ENCODE peak calls at places on chromosomes 3 and 15, in seven cellular contexts. W is RWPE1, U is cardiac fibroblast, C is A549, L is anterior cingulate cortex, Q is GM04504, F is tibial artery. Z is an unnamed sample.

GRCh38 chr15:77179541-77179998 is 108.7 kb upstream of the TSPAN3 start:
- DNase-seq in W (no peak), F (no peak), U (no peak), L (no peak), Q (no peak), C (no peak), Z (no peak)

GRCh38 chr3:171088984-171089754 is 62.6 kb upstream of the SLC2A2 start:
- DNase-seq in Q (peak; percentile 70), L (no peak), U (peak; percentile 83), W (peak; percentile 48), C (peak; percentile 3), F (no peak), Z (peak; percentile 86)

GRCh38 chr15:41969851-41970431 is 2.4 kb downstream of the EHD4 start:
- DNase-seq in W (no peak), U (no peak), F (no peak), L (no peak), Q (no peak), C (no peak), Z (peak; percentile 23)

GRCh38 chr3:192514081-192514753 is 213.1 kb downstream of the FGF12 start:
- DNase-seq in F (no peak), L (no peak), Q (no peak), C (peak; percentile 12), W (peak; percentile 26), U (peak; percentile 15), Z (peak; percentile 23)

GRCh38 chr15:67080900-67081431 is 15.6 kb downstream of the SMAD3 start:
- DNase-seq in U (peak; percentile 82), L (peak; percentile 42), F (peak; percentile 62), C (peak; percentile 71), Q (peak; percentile 87), W (no peak), Z (no peak)

GRCh38 chr3:194184265-194184751 is 48.4 kb downstream of the HES1 start:
- DNase-seq in W (no peak), Q (no peak), C (no peak), L (no peak), F (no peak), U (no peak), Z (no peak)

GRCh38 chr3:10408680-10409079 is 87.8 kb upstream of the SEC13 start:
- DNase-seq in U (peak; percentile 22), F (no peak), L (no peak), C (no peak), Q (no peak), W (no peak), Z (peak; percentile 10)

GRCh38 chr3:149186219-149186618 is 35.4 kb downstream of the CP start:
- DNase-seq in U (no peak), F (no peak), C (no peak), Q (no peak), W (no peak), L (no peak), Z (no peak)

GRCh38 chr3:150410311-150411105 is 2.4 kb downstream of the TSC22D2 start:
- DNase-seq in U (peak; percentile 48), W (no peak), C (peak; percentile 41), Q (no peak), L (peak; percentile 16), F (peak; percentile 44), Z (no peak)

GRCh38 chr15:52559583-52559982 is 9.2 kb downstream of the ARPP19 start:
- DNase-seq in L (peak; percentile 15), Q (no peak), W (no peak), C (no peak), U (peak; percentile 48), F (no peak), Z (peak; percentile 34)

GRCh38 chr3:114902691-114903101 is 244.4 kb downstream of the ZBTB20 start:
- DNase-seq in W (no peak), Q (no peak), C (peak; percentile 73), U (no peak), L (no peak), F (no peak), Z (no peak)

GRCh38 chr15:39578851-39579486 is 1.9 kb upstream of the THBS1 start:
- DNase-seq in Q (no peak), F (no peak), C (no peak), W (no peak), L (no peak), U (no peak), Z (no peak)

GRCh38 chr3:142366434-142366833 is 81.4 kb downstream of the XRN1 start:
- DNase-seq in Q (no peak), L (no peak), C (peak; percentile 45), U (peak; percentile 18), W (no peak), F (no peak), Z (no peak)

GRCh38 chr3:34882764-34883163 is 756.6 kb upstream of the ARPP21 start:
- DNase-seq in L (no peak), W (no peak), Q (no peak), F (no peak), C (no peak), U (peak; percentile 10), Z (peak; percentile 6)

Z was measured in bronchial epithelial cell.